ENCODE peak calls at places on chromosomes 16 and 17, in five cellular contexts. O, R, A, M and W are unnamed samples.

GRCh38 chr17:77790143-77790829 is 168.2 kb upstream of the TNRC6C start:
- DNase-seq in O (no peak), R (no peak), A (no peak), M (no peak), W (no peak)

GRCh38 chr16:47523342-47524006 is 62.3 kb downstream of the PHKB start:
- DNase-seq in O (no peak), R (no peak), A (no peak), M (no peak), W (no peak)

GRCh38 chr16:72202014-72202413 is 30.1 kb upstream of the PMFBP1 start:
- DNase-seq in O (no peak), R (no peak), A (no peak), M (no peak), W (no peak)

GRCh38 chr17:44219126-44219635 is 294 bp downstream of the UBTF start:
- DNase-seq in O (peak; percentile 91), R (peak; percentile 72), A (peak; percentile 67), M (no peak), W (peak; percentile 59)

GRCh38 chr17:78558181-78558850 is 18.9 kb downstream of the DNAH17 start:
- DNase-seq in O (no peak), R (peak; percentile 11), A (peak; percentile 27), M (no peak), W (peak; percentile 6)

GRCh38 chr16:79839851-79840321 is 239.3 kb upstream of the MAF start:
- DNase-seq in O (peak; percentile 33), R (no peak), A (no peak), M (no peak), W (no peak)

GRCh38 chr17:78600181-78600651 is 23.0 kb upstream of the DNAH17 start:
- DNase-seq in O (no peak), R (no peak), A (no peak), M (no peak), W (peak; percentile 74)

GRCh38 chr17:21551081-21551881 is 141.0 kb upstream of the KCNJ18 start:
- DNase-seq in O (no peak), R (peak; percentile 93), A (peak; percentile 93), M (peak; percentile 63), W (peak; percentile 90)

GRCh38 chr16:945271-946047 is 25.3 kb downstream of the LMF1 start:
- DNase-seq in O (no peak), R (peak; percentile 17), A (no peak), M (no peak), W (no peak)

GRCh38 chr16:82992826-82993225 is 366.1 kb downstream of the CDH13 start:
- DNase-seq in O (no peak), R (no peak), A (no peak), M (no peak), W (no peak)

GRCh38 chr17:68701046-68701445 is 99.9 kb upstream of the FAM20A start:
- DNase-seq in O (peak; percentile 66), R (no peak), A (peak; percentile 93), M (no peak), W (no peak)

GRCh38 chr16:16821261-16821660 is 442.3 kb downstream of the NPIPA7 start:
- DNase-seq in O (no peak), R (no peak), A (no peak), M (no peak), W (no peak)

GRCh38 chr17:8556074-8556473 is 74.5 kb downstream of the MYH10 start:
- DNase-seq in O (peak; percentile 27), R (no peak), A (peak; percentile 32), M (no peak), W (no peak)

GRCh38 chr17:57429966-57430365 is 173.6 kb downstream of the MSI2 start:
- DNase-seq in O (no peak), R (no peak), A (no peak), M (no peak), W (no peak)

GRCh38 chr17:57431415-57431814 is 175.1 kb downstream of the MSI2 start:
- DNase-seq in O (no peak), R (no peak), A (no peak), M (no peak), W (no peak)

GRCh38 chr17:57433396-57433944 is 177.1 kb downstream of the MSI2 start:
- DNase-seq in O (no peak), R (no peak), A (no peak), M (no peak), W (no peak)

GRCh38 chr17:57434361-57434760 is 178.0 kb downstream of the MSI2 start:
- DNase-seq in O (no peak), R (no peak), A (no peak), M (no peak), W (no peak)

GRCh38 chr17:57432507-57433277 is 176.4 kb downstream of the MSI2 start:
- DNase-seq in O (no peak), R (no peak), A (no peak), M (no peak), W (no peak)
- TF ChIP-seq CTCF in O (no peak), R (no peak), A (no peak), M (no peak), W (no peak)

DNA sequence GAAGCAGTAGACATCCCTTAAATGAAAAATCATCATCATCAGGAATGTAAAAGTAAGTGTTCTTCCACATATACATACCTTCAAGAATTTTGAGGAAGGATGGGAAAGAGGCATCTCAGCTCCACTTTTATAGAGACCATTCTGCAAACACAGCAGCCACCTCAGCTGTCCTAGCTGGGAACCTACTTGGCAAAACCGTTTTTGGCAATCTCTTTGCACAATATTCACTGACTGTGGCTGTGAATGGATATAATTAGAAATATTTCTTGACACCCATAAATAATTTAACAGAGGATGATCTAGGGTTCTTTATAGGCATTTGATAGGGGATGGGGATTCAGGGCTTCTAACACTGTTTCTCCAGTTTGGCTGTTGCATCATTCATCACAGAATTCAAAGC is at the start of gene MYH4:
- DNase-seq in O (no peak), R (no peak), A (no peak), M (no peak), W (no peak)
- H3K4me3 ChIP-seq in O (no peak within 1 kb of the TSS), R (no peak within 1 kb of the TSS), A (no peak within 1 kb of the TSS), M (no peak within 1 kb of the TSS), W (no peak within 1 kb of the TSS)

DNA sequence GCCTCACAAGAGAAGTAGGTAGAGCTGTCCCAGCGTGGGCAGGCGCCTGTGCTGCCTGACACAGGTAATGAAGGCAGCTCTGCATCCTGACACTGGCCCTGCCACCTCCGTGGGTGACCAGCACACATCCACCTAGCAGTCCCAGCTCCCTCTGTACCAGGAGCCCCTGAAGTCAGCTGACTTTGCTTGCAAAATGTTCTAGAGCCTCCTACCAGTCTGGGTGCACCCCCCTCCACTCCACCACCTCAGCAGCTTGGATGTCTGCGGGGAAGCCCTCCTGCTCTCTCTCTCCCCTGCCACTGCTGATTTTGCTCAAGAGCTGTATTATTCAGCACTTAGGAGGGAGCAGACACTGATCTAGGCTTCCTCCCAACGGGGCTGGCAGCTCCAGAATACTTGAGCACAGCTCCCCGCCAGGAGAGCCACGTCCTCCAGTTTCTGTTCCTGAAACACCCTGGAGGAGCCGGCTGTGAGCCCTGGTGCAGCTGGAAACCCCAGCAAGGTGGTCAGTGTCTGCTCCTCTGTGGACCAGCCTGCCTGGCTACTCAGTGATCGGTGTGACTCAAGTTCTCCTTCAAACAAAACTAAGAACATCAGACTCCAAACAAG is 1.0 kb downstream of the RNF166 start:
- DNase-seq in O (no peak), R (peak; percentile 47), A (peak; percentile 30), M (no peak), W (no peak)
- TF ChIP-seq CTCF in O (no peak), R (no peak), A (no peak), M (no peak), W (no peak)

GRCh38 chr17:72466199-72466598 is 345.4 kb downstream of the SOX9 start:
- DNase-seq in O (peak; percentile 86), R (peak; percentile 69), A (peak; percentile 71), M (no peak), W (peak; percentile 68)

GRCh38 chr17:72463287-72464102 is 342.7 kb downstream of the SOX9 start:
- DNase-seq in O (no peak), R (no peak), A (no peak), M (no peak), W (no peak)

GRCh38 chr17:72462814-72463213 is 342.0 kb downstream of the SOX9 start:
- DNase-seq in O (no peak), R (no peak), A (no peak), M (no peak), W (no peak)

GRCh38 chr17:72466606-72467005 is 345.8 kb downstream of the SOX9 start:
- DNase-seq in O (no peak), R (no peak), A (no peak), M (no peak), W (no peak)

GRCh38 chr17:72465191-72466024 is 344.6 kb downstream of the SOX9 start:
- DNase-seq in O (peak; percentile 90), R (peak; percentile 81), A (peak; percentile 86), M (peak; percentile 67), W (peak; percentile 87)
- H3K4me3 ChIP-seq in O (no peak overlapping the region), R (peak overlapping the region; percentile 27), A (no peak overlapping the region), M (no peak overlapping the region), W (no peak overlapping the region)

GRCh38 chr16:55643161-55643970 is 12.4 kb upstream of the SLC6A2 start:
- DNase-seq in O (no peak), R (peak; percentile 17), A (peak; percentile 33), M (no peak), W (no peak)
- TF ChIP-seq CTCF in O (no peak), R (peak; percentile 25), A (peak; percentile 32), M (peak; percentile 24), W (peak; percentile 19)

DNA sequence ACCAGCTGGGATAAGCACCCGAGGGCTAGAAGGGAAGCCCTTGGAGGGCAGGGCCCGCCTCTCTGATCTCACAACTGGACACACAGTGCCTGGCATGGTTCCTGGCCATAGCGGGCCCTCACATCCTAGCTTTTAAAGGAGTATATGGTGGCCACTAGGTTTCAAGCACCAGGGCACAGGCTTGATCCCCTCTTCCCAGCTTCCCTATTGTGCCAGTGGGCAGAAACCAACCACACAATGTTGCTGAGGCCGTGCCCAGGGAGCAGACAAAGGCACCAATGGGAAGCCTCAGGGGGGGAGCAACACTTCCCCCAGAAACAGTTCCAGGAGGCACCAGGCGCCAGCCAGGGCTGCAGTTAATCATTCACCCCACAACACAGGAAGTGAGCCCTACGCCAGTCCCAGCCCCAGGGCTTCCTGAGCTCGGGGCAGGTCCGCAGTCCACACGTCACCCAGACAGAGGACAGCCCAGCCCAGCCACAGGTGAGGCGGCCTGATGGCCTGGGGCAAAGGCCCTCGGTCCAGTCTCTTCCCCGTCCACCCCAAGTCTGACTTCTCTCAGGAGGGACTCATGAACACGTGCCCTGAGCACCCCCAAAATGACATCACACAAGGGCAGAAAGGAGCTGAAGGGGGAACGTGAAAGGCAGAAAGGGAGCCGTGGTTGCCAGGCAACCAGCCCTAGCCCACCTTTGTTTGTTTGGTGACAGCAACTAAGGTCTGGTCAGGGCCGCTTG is 12.8 kb downstream of the SMIM5 start:
- DNase-seq in O (peak; percentile 93), R (peak; percentile 39), A (no peak), M (no peak), W (no peak)
- H3K4me3 ChIP-seq in O (no peak overlapping the region), R (no peak overlapping the region), A (no peak overlapping the region), M (no peak overlapping the region), W (no peak overlapping the region)